ENCODE peak calls at places on chromosomes 16 and 17, in six cellular contexts. M is Peyer's patch, G is astrocyte of the cerebellum, R is endodermal cell, E is tibial artery, B is heart right ventricle. D is an unnamed sample.

GRCh38 chr16:24511174-24511573 is 28.2 kb upstream of the RBBP6 start:
- DNase-seq in M (no peak), G (no peak), R (no peak), E (no peak), B (no peak), D (no peak)

GRCh38 chr16:50884066-50884860 is 142.4 kb downstream of the CYLD start:
- DNase-seq in M (no peak), G (no peak), R (peak), E (no peak), B (no peak), D (peak)

GRCh38 chr17:29069526-29070041 is 26.6 kb downstream of the PIPOX start:
- DNase-seq in M (no peak), G (no peak), R (peak), E (no peak), B (no peak), D (no peak)

GRCh38 chr17:31580331-31581021 is 189.0 kb downstream of the RAB11FIP4 start:
- DNase-seq in M (no peak), G (no peak), R (no peak), E (peak), B (no peak), D (peak)

GRCh38 chr16:31270795-31271194 is 11.0 kb downstream of the ITGAM start:
- DNase-seq in M (no peak), G (no peak), R (no peak), E (no peak), B (no peak), D (no peak)

GRCh38 chr16:3767333-3767977 is 50.1 kb upstream of the TRAP1 start:
- DNase-seq in M (no peak), G (no peak), R (peak), E (no peak), B (no peak), D (no peak)

GRCh38 chr17:74447628-74448159 is 15.8 kb downstream of the GPRC5C start:
- DNase-seq in M (no peak), G (no peak), R (no peak), E (no peak), B (no peak), D (no peak)

GRCh38 chr17:1590747-1591473 is 28.3 kb upstream of the PITPNA start:
- DNase-seq in M (no peak), G (no peak), R (no peak), E (no peak), B (no peak), D (no peak)

GRCh38 chr16:29821663-29822115 is 1.4 kb downstream of the MVP start:
- DNase-seq in M (peak), G (peak), R (no peak), E (no peak), B (no peak), D (no peak)

GRCh38 chr17:46003907-46004748 is 5.1 kb downstream of the STH start:
- DNase-seq in M (peak), G (no peak), R (no peak), E (no peak), B (peak), D (no peak)

GRCh38 chr16:88688013-88688778 is 1.9 kb upstream of the SNAI3 start:
- DNase-seq in M (peak), G (no peak), R (peak), E (no peak), B (peak), D (no peak)

GRCh38 chr17:1045456-1045855 is 48.5 kb downstream of the TIMM22 start:
- DNase-seq in M (no peak), G (no peak), R (no peak), E (no peak), B (peak), D (no peak)

GRCh38 chr17:78888911-78889496 is 14.0 kb downstream of the CEP295NL start:
- DNase-seq in M (no peak), G (no peak), R (no peak), E (no peak), B (no peak), D (no peak)

GRCh38 chr17:80586464-80587228 is 42.0 kb downstream of the RPTOR start:
- DNase-seq in M (no peak), G (peak), R (no peak), E (no peak), B (no peak), D (no peak)

GRCh38 chr17:42118545-42118944 is 2.6 kb downstream of the KAT2A start:
- DNase-seq in M (no peak), G (no peak), R (peak), E (no peak), B (no peak), D (peak)

GRCh38 chr17:79019631-79020584 is 4.1 kb upstream of the C1QTNF1 start:
- DNase-seq in M (peak), G (peak), R (peak), E (peak), B (peak), D (peak)

GRCh38 chr17:31294839-31295488 is 2.1 kb downstream of the OMG start:
- DNase-seq in M (no peak), G (peak), R (no peak), E (no peak), B (no peak), D (no peak)

GRCh38 chr17:8222380-8222629 is 11.9 kb upstream of the AURKB start:
- DNase-seq in M (no peak), G (no peak), R (peak), E (no peak), B (no peak), D (no peak)

GRCh38 chr17:8223356-8224063 is 13.1 kb upstream of the AURKB start:
- DNase-seq in M (no peak), G (no peak), R (peak), E (peak), B (peak), D (peak)

GRCh38 chr17:8222630-8223355 is 12.4 kb upstream of the AURKB start:
- DNase-seq in M (peak), G (peak), R (peak), E (peak), B (peak), D (peak)

GRCh38 chr17:8221663-8222379 is 11.4 kb upstream of the AURKB start:
- DNase-seq in M (peak), G (peak), R (peak), E (peak), B (peak), D (peak)

GRCh38 chr17:8220783-8221662 is 10.6 kb upstream of the AURKB start:
- DNase-seq in M (peak), G (peak), R (peak), E (peak), B (peak), D (peak)
- TF ChIP-seq CTCF in M (no peak), G (no peak), R (no peak), E (no peak), B (no peak), D (no peak)

DNA sequence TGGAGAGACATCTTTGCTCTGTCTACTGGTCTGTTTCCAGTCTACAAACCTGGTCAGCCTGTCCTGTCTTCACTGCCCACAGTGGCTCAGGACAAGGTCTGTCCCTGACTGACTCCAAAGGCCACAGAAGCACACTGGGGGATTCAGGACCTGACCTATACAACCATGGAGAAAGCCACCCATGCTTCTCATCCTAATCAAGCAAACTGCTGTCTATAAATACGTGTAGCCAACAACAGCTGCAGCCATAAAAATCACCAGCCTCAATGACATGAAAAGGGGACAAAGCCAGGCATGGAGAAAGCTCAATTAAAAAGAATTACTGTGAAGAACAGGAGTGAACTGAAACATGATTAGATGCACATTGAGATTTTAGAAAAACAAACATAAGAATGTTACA is 170.1 kb downstream of the CDK5R1 start:
- DNase-seq in M (no peak), G (no peak), R (no peak), E (no peak), B (no peak), D (no peak)
- TF ChIP-seq CTCF in M (no peak), G (no peak), R (no peak), E (no peak), B (no peak), D (no peak)

GRCh38 chr16:81583893-81584705 is 139.5 kb downstream of the CMIP start:
- DNase-seq in M (peak), G (no peak), R (no peak), E (no peak), B (no peak), D (no peak)

GRCh38 chr16:81586421-81586820 is 141.8 kb downstream of the CMIP start:
- DNase-seq in M (no peak), G (no peak), R (no peak), E (no peak), B (no peak), D (no peak)

GRCh38 chr16:81586976-81587625 is 142.5 kb downstream of the CMIP start:
- DNase-seq in M (no peak), G (no peak), R (no peak), E (no peak), B (no peak), D (no peak)

GRCh38 chr16:81587626-81588160 is 143.1 kb downstream of the CMIP start:
- DNase-seq in M (no peak), G (no peak), R (no peak), E (no peak), B (no peak), D (no peak)

GRCh38 chr16:81585785-81586184 is 141.2 kb downstream of the CMIP start:
- DNase-seq in M (peak), G (no peak), R (peak), E (no peak), B (no peak), D (no peak)
- TF ChIP-seq CTCF in M (no peak), G (no peak), R (peak), E (no peak), B (no peak), D (no peak)

GRCh38 chr16:27778926-27779570 is 229.1 kb downstream of the KATNIP start:
- DNase-seq in M (no peak), G (no peak), R (no peak), E (no peak), B (no peak), D (no peak)

GRCh38 chr16:27780468-27781194 is 230.7 kb downstream of the KATNIP start:
- DNase-seq in M (no peak), G (no peak), R (no peak), E (no peak), B (no peak), D (no peak)

GRCh38 chr16:27781195-27781524 is 231.2 kb downstream of the KATNIP start:
- DNase-seq in M (no peak), G (no peak), R (no peak), E (peak), B (peak), D (no peak)

GRCh38 chr16:27778171-27778925 is 228.4 kb downstream of the KATNIP start:
- DNase-seq in M (no peak), G (no peak), R (no peak), E (no peak), B (no peak), D (no peak)

GRCh38 chr16:27779719-27780161 is 229.8 kb downstream of the KATNIP start:
- DNase-seq in M (no peak), G (peak), R (peak), E (peak), B (no peak), D (no peak)
- TF ChIP-seq CTCF in M (no peak), G (peak), R (peak), E (no peak), B (no peak), D (no peak)

GRCh38 chr16:10016761-10017160 is 165.5 kb downstream of the GRIN2A start:
- DNase-seq in M (no peak), G (no peak), R (no peak), E (no peak), B (no peak), D (no peak)

GRCh38 chr16:10015397-10015796 is 166.8 kb downstream of the GRIN2A start:
- DNase-seq in M (no peak), G (no peak), R (no peak), E (no peak), B (no peak), D (no peak)

GRCh38 chr16:10009691-10010090 is 172.5 kb downstream of the GRIN2A start:
- DNase-seq in M (no peak), G (no peak), R (no peak), E (no peak), B (no peak), D (no peak)

DNA sequence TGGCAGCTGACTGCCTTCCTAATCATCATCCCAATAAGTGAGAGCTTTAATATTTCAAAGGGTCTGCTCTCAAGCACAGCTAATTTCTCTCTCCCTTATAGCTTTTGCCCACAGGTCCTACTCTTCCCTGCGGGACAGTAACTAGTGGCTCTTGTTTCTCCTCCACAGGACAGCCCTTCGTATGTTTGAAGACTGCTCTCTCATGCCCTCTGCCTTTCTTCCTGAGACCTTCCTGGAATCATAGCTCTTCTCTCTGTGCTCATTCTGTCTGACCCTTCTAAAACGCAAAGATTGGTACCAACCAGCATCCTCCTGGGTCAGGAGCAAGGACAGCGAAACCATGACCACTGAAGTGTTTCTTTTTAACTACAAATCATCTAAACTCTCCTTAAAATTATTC is 168.9 kb downstream of the GRIN2A start:
- DNase-seq in M (no peak), G (no peak), R (no peak), E (no peak), B (no peak), D (no peak)
- TF ChIP-seq CTCF in M (no peak), G (no peak), R (peak), E (no peak), B (no peak), D (no peak)

GRCh38 chr16:67336111-67336510 is 9.5 kb downstream of the LRRC36 start:
- DNase-seq in M (no peak), G (no peak), R (no peak), E (no peak), B (no peak), D (no peak)

GRCh38 chr16:67342616-67343015 is 16.0 kb downstream of the LRRC36 start:
- DNase-seq in M (no peak), G (no peak), R (no peak), E (no peak), B (no peak), D (no peak)

GRCh38 chr16:67341250-67341649 is 14.6 kb downstream of the LRRC36 start:
- DNase-seq in M (no peak), G (no peak), R (no peak), E (no peak), B (no peak), D (no peak)

GRCh38 chr16:67336646-67337045 is 10.0 kb downstream of the LRRC36 start:
- DNase-seq in M (no peak), G (no peak), R (no peak), E (no peak), B (no peak), D (no peak)

DNA sequence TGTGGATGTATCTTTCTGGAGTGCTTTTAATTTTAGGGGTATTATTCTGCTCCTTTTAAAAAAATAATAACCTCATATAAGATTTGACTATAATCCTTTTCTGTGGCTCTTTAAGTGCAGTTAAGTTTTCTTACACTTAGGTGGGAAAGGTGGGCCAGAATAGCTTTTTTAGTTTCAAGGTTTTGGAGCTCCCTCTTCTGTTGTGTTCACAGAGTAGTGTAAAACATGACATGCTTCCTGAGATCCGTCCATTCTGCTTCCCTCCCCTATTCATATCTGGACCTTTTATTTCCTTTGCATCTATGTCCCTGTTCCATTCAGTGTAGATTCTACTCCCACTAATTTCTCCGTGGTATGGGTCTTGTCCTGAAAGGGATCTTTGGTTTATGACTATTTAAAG is 12.8 kb downstream of the LRRC36 start:
- DNase-seq in M (no peak), G (peak), R (no peak), E (no peak), B (no peak), D (no peak)
- TF ChIP-seq CTCF in M (no peak), G (peak), R (peak), E (no peak), B (no peak), D (peak)

GRCh38 chr17:4551141-4551540 is 4.0 kb downstream of the MYBBP1A start:
- DNase-seq in M (peak), G (no peak), R (peak), E (no peak), B (no peak), D (no peak)
- TF ChIP-seq CTCF in M (no peak), G (no peak), R (peak), E (no peak), B (no peak), D (no peak)

DNA sequence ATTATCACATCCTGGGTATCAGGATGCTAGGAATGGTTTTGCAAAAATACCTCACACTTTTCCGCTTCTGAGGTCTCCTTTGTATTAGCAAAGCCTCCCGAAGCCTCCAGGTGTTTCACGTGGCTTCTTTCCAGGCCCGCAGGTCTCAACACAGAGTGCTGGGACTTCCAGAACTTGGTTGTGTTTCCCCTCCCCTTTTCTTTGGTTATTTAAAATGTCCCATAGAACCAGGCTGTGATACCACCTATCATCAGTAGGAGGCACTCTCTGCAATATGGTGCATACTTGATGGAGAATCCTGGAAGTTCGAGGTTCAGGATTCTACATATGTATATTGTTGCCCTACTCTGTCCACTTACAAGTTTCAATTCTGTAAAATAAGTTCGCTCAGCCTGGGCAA is 28.8 kb downstream of the ATP2C2 start:
- DNase-seq in M (no peak), G (no peak), R (no peak), E (no peak), B (no peak), D (no peak)
- TF ChIP-seq CTCF in M (no peak), G (peak), R (peak), E (no peak), B (no peak), D (no peak)

GRCh38 chr17:7745748-7746470 is 28.4 kb downstream of the DNAH2 start:
- DNase-seq in M (no peak), G (peak), R (no peak), E (peak), B (no peak), D (no peak)
- TF ChIP-seq CTCF in M (no peak), G (peak), R (peak), E (no peak), B (no peak), D (no peak)

D was measured in GM13976.